ENCODE peak calls at places on chromosomes 1 and 21, in seven cellular contexts. One of them, this sample, is unnamed.
A peak's percentile ranks its signal among the peaks of the same experiment; 100 is the strongest.

GRCh38 chr1:204842892-204843291 is 27.8 kb upstream of the NFASC start:
- DNase-seq in transverse colon: peak; percentile 30
- DNase-seq in HCT116: no peak
- DNase-seq in uterus: no peak
- DNase-seq in suprapubic skin: no peak
- DNase-seq in A549: no peak
- DNase-seq in stomach: no peak
- DNase-seq in this sample: no peak

GRCh38 chr1:227397356-227397978 is 79.2 kb upstream of the CDC42BPA start:
- DNase-seq in transverse colon: no peak
- DNase-seq in HCT116: no peak
- DNase-seq in uterus: no peak
- DNase-seq in suprapubic skin: no peak
- DNase-seq in A549: no peak
- DNase-seq in stomach: no peak
- DNase-seq in this sample: no peak

GRCh38 chr1:58318157-58318665 is 228.3 kb downstream of the OMA1 start:
- DNase-seq in transverse colon: no peak
- DNase-seq in HCT116: no peak
- DNase-seq in uterus: no peak
- DNase-seq in suprapubic skin: no peak
- DNase-seq in A549: no peak
- DNase-seq in stomach: no peak
- DNase-seq in this sample: no peak

GRCh38 chr1:223330462-223330861 is 33.5 kb downstream of the SUSD4 start:
- DNase-seq in transverse colon: no peak
- DNase-seq in HCT116: no peak
- DNase-seq in uterus: no peak
- DNase-seq in suprapubic skin: no peak
- DNase-seq in A549: no peak
- DNase-seq in stomach: no peak
- DNase-seq in this sample: no peak

GRCh38 chr1:53739109-53739681 is at the start of gene GLIS1:
- DNase-seq in transverse colon: peak; percentile 80
- DNase-seq in HCT116: peak; percentile 37
- DNase-seq in uterus: peak; percentile 87
- DNase-seq in suprapubic skin: no peak
- DNase-seq in A549: peak; percentile 48
- DNase-seq in stomach: peak; percentile 77
- DNase-seq in this sample: peak; percentile 83

GRCh38 chr1:208542309-208542708 is 298.1 kb upstream of the PLXNA2 start:
- DNase-seq in transverse colon: no peak
- DNase-seq in HCT116: no peak
- DNase-seq in uterus: no peak
- DNase-seq in suprapubic skin: no peak
- DNase-seq in A549: no peak
- DNase-seq in stomach: no peak
- DNase-seq in this sample: no peak

GRCh38 chr1:93123141-93123783 is 44.2 kb downstream of the MTF2 start:
- DNase-seq in transverse colon: no peak
- DNase-seq in HCT116: no peak
- DNase-seq in uterus: no peak
- DNase-seq in suprapubic skin: no peak
- DNase-seq in A549: no peak
- DNase-seq in stomach: no peak
- DNase-seq in this sample: no peak

GRCh38 chr1:44681905-44682900 is 7.7 kb downstream of the ARMH1 start:
- DNase-seq in transverse colon: no peak
- DNase-seq in HCT116: no peak
- DNase-seq in uterus: no peak
- DNase-seq in suprapubic skin: no peak
- DNase-seq in A549: no peak
- DNase-seq in stomach: no peak
- DNase-seq in this sample: peak; percentile 52

GRCh38 chr21:37266515-37267221 is 466 bp downstream of the VPS26C start:
- DNase-seq in transverse colon: no peak
- DNase-seq in HCT116: no peak
- DNase-seq in uterus: no peak
- DNase-seq in suprapubic skin: no peak
- DNase-seq in A549: peak; percentile 23
- DNase-seq in stomach: peak; percentile 60
- DNase-seq in this sample: no peak

GRCh38 chr1:228770779-228771223 is 35.5 kb downstream of the RHOU start:
- DNase-seq in transverse colon: peak; percentile 44
- DNase-seq in HCT116: no peak
- DNase-seq in uterus: no peak
- DNase-seq in suprapubic skin: no peak
- DNase-seq in A549: no peak
- DNase-seq in stomach: peak; percentile 30
- DNase-seq in this sample: no peak

GRCh38 chr1:173531069-173531693 is 54.0 kb downstream of the PRDX6 start:
- DNase-seq in transverse colon: no peak
- DNase-seq in HCT116: no peak
- DNase-seq in uterus: no peak
- DNase-seq in suprapubic skin: no peak
- DNase-seq in A549: no peak
- DNase-seq in stomach: no peak
- DNase-seq in this sample: no peak

GRCh38 chr1:23578311-23578996 is 19.2 kb upstream of the ID3 start:
- DNase-seq in transverse colon: no peak
- DNase-seq in HCT116: no peak
- DNase-seq in uterus: no peak
- DNase-seq in suprapubic skin: no peak
- DNase-seq in A549: no peak
- DNase-seq in stomach: no peak
- DNase-seq in this sample: no peak

GRCh38 chr1:23574265-23574754 is 15.0 kb upstream of the ID3 start:
- DNase-seq in transverse colon: no peak
- DNase-seq in HCT116: no peak
- DNase-seq in uterus: no peak
- DNase-seq in suprapubic skin: no peak
- DNase-seq in A549: no peak
- DNase-seq in stomach: no peak
- DNase-seq in this sample: no peak

GRCh38 chr1:23577056-23577985 is 18.0 kb upstream of the ID3 start:
- DNase-seq in transverse colon: no peak
- DNase-seq in HCT116: no peak
- DNase-seq in uterus: peak; percentile 53
- DNase-seq in suprapubic skin: no peak
- DNase-seq in A549: peak; percentile 85
- DNase-seq in stomach: no peak
- DNase-seq in this sample: no peak

GRCh38 chr1:23575226-23575810 is 16.0 kb upstream of the ID3 start:
- DNase-seq in transverse colon: no peak
- DNase-seq in HCT116: no peak
- DNase-seq in uterus: no peak
- DNase-seq in suprapubic skin: no peak
- DNase-seq in A549: no peak
- DNase-seq in stomach: no peak
- DNase-seq in this sample: no peak

DNA sequence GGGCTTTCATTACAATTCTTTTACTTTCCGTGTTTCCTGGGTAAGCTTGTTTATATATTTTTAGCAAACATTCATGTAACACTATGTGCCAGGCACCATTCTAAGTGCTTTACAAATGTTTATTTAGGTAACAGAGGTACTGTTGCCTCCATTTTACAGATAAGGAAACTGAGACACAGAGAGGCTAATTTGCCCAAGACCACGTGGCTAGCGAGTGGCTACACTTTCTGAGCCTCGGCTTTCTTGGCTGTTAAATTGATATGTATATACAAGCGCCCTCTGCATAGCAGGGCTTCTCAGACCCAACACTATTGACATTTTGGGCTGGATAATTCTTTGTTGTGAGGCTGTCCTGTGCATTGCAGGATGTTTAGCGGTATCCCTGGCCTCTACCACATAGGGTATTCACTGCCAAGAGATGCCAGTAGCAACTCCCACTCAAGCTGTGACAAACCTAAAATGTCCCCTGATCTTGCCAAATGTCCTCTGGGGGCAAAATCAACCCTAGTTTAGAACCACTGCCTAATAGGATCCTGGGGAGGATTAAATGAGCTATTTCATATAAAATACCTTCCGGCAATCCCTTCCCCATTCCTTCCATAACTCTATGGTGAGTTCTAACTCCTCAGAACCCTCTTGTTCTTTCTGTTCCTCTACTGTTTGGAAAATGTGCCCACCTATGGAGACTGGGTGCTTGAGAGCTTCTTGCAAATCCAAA is 17.2 kb upstream of the ID3 start:
- DNase-seq in transverse colon: no peak
- DNase-seq in HCT116: no peak
- DNase-seq in uterus: no peak
- DNase-seq in suprapubic skin: no peak
- DNase-seq in A549: no peak
- DNase-seq in stomach: no peak
- DNase-seq in this sample: no peak
- H3K27ac ChIP-seq in transverse colon: peak overlapping the region; percentile 81
- H3K27ac ChIP-seq in HCT116: peak overlapping the region; percentile 57
- H3K27ac ChIP-seq in uterus: peak overlapping the region; percentile 71
- H3K27ac ChIP-seq in suprapubic skin: peak overlapping the region; percentile 61
- H3K27ac ChIP-seq in A549: peak overlapping the region; percentile 96
- H3K27ac ChIP-seq in stomach: peak overlapping the region; percentile 79
- H3K27ac ChIP-seq in this sample: peak overlapping the region; percentile 29

GRCh38 chr1:19232526-19232851 is 18.8 kb downstream of the EMC1 start:
- DNase-seq in transverse colon: no peak
- DNase-seq in HCT116: no peak
- DNase-seq in uterus: no peak
- DNase-seq in suprapubic skin: no peak
- DNase-seq in A549: no peak
- DNase-seq in stomach: no peak
- DNase-seq in this sample: peak; percentile 78
- TF ChIP-seq CTCF in transverse colon: no peak
- TF ChIP-seq CTCF in HCT116: no peak
- TF ChIP-seq CTCF in uterus: no peak
- TF ChIP-seq CTCF in suprapubic skin: no peak
- TF ChIP-seq CTCF in A549: no peak
- TF ChIP-seq CTCF in stomach: no peak
- TF ChIP-seq CTCF in this sample: peak; percentile 21

DNA sequence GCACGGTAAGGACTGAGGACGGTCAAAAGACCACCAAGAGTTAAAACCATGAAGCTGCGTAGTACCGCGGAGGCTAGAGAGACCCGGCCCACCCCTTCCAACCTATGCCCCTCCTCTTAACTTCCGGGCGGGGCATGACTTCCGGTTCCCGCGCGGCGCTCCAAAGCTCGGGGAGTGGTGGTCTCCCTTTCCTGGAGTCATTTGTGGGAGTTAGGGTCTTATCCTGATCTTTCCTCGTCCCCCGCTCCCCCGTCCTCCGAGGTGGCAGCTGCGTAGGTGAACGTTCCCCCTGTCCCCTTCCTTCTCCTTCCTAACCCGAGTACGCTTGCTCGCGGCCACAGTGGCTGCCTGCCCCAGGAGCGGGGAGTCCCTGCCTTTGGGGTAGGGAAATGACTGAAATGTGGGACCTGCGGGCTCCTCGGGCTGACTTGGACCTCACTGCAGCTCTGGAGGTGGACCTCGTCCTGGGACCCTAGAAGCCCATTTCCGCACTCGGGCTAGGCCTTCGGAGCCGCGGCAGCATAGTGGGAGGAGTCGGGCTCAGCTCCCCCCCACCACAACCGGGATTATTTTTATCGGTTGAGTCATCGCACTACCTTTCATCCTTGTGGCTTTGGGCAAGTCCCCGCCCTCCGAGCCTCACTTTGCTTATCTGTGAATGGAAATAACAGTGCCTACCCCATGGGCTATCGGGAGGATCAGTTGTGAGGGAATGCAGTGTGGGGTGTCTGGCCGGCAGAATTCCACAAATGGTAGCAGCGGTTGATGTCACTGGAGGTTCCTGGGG is 24.1 kb downstream of the CELA3A start:
- DNase-seq in transverse colon: peak; percentile 88
- DNase-seq in HCT116: peak; percentile 82
- DNase-seq in uterus: peak; percentile 87
- DNase-seq in suprapubic skin: peak; percentile 95
- DNase-seq in A549: peak; percentile 78
- DNase-seq in stomach: peak; percentile 85
- DNase-seq in this sample: peak; percentile 82
- TF ChIP-seq POLR2A in transverse colon: peak; percentile 91
- TF ChIP-seq POLR2A in HCT116: peak; percentile 83
- TF ChIP-seq POLR2A in uterus: peak; percentile 88
- TF ChIP-seq POLR2A in suprapubic skin: peak; percentile 77
- TF ChIP-seq POLR2A in A549: peak; percentile 49
- TF ChIP-seq POLR2A in stomach: no peak
- TF ChIP-seq POLR2A in this sample: peak; percentile 84

DNA sequence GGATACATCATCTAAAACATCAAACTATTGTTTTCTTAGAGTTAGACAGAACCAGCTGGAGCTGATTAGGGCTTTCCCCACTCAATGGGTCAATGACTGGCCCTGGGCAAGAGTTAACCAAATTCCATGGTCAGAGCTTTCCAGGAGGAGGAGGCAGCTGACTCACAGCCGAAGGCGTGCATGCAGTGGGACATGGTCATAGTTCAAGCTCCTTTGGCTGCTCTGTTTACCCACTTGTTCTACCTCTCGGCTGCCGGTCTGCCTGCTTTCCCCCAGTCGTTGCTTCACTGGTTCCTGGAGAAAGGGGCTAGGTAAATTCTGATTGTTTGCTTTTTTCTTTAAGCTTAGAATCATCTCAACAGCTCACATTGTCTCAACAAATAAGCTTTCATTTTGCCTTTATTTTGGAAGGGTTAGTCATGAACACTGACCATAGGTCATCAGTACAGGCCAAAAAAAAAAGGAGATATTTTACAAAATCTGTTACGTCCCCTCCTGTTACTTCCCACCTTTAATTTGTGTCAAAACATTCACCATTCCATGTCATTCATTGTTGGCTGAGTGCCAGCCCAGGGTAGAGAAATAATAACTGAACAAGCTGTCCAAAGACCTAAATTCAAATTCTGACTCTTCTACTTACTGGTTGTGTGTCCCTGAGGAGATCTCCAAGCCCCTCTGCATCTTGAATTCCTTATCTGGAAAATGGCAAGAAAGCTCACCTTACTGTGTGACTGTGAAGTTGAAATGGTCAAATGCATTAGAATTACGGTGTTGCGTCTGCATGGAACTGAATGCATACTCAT is 12.0 kb downstream of the MAB21L3 start:
- DNase-seq in transverse colon: peak; percentile 68
- DNase-seq in HCT116: no peak
- DNase-seq in uterus: no peak
- DNase-seq in suprapubic skin: no peak
- DNase-seq in A549: peak; percentile 45
- DNase-seq in stomach: peak; percentile 37
- DNase-seq in this sample: peak; percentile 90
- H3K27ac ChIP-seq in transverse colon: peak overlapping the region; percentile 84
- H3K27ac ChIP-seq in HCT116: no peak overlapping the region
- H3K27ac ChIP-seq in uterus: no peak overlapping the region
- H3K27ac ChIP-seq in suprapubic skin: no peak overlapping the region
- H3K27ac ChIP-seq in A549: peak overlapping the region; percentile 38
- H3K27ac ChIP-seq in stomach: no peak overlapping the region
- H3K27ac ChIP-seq in this sample: peak overlapping the region; percentile 68

DNA sequence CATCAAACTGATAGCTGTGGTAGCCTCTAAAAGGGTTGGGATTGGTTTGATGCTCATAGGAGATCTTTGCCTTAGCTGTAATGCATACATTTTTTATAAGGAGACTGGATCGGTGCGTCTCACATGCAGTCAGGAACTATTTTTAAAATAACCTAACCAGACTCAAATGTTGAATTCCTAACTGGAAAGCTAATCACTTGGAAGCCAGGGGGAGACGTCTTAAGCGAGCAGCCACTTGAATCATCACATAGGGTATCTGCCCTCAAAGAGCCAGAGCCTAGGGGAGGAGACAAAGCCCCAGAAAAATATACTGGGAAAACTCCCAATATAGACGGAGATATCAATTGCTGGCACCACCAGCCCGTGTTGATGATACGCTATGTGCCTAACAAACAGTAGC is 61.7 kb upstream of the PUM1 start:
- DNase-seq in transverse colon: no peak
- DNase-seq in HCT116: no peak
- DNase-seq in uterus: no peak
- DNase-seq in suprapubic skin: no peak
- DNase-seq in A549: no peak
- DNase-seq in stomach: no peak
- DNase-seq in this sample: no peak
- TF ChIP-seq CTCF in transverse colon: no peak
- TF ChIP-seq CTCF in HCT116: no peak
- TF ChIP-seq CTCF in uterus: no peak
- TF ChIP-seq CTCF in suprapubic skin: no peak
- TF ChIP-seq CTCF in A549: no peak
- TF ChIP-seq CTCF in stomach: no peak
- TF ChIP-seq CTCF in this sample: no peak

This sample was measured in right lobe of liver.